ENCODE peak calls at places on chromosomes 1 and 21, in four cellular contexts. One of them, this sample, is unnamed.

GRCh38 chr21:23008803-23009202 is 2010.6 kb downstream of the NCAM2 start:
- DNase-seq in astrocyte of the spinal cord: no peak
- DNase-seq in NCI-H1092: no peak
- DNase-seq in activated CD8-positive, alpha-beta memory T cell treated with anti-CD3 and anti-CD28 coated beads for 4 hours: no peak
- DNase-seq in this sample: no peak

GRCh38 chr1:12528021-12528852 is 89.8 kb downstream of the DHRS3 start:
- DNase-seq in astrocyte of the spinal cord: peak
- DNase-seq in activated CD8-positive, alpha-beta memory T cell treated with anti-CD3 and anti-CD28 coated beads for 4 hours: no peak
- DNase-seq in NCI-H1092: no peak
- DNase-seq in this sample: peak

GRCh38 chr1:41350055-41350378 is 11.2 kb upstream of the FOXO6 start:
- DNase-seq in activated CD8-positive, alpha-beta memory T cell treated with anti-CD3 and anti-CD28 coated beads for 4 hours: no peak
- DNase-seq in NCI-H1092: no peak
- DNase-seq in astrocyte of the spinal cord: no peak
- DNase-seq in this sample: no peak

GRCh38 chr1:227846265-227846858 is 30.9 kb downstream of the PRSS38 start:
- DNase-seq in activated CD8-positive, alpha-beta memory T cell treated with anti-CD3 and anti-CD28 coated beads for 4 hours: no peak
- DNase-seq in astrocyte of the spinal cord: no peak
- DNase-seq in NCI-H1092: no peak
- DNase-seq in this sample: no peak

GRCh38 chr1:17885663-17886062 is 130.5 kb downstream of the ACTL8 start:
- DNase-seq in NCI-H1092: no peak
- DNase-seq in activated CD8-positive, alpha-beta memory T cell treated with anti-CD3 and anti-CD28 coated beads for 4 hours: no peak
- DNase-seq in astrocyte of the spinal cord: no peak
- DNase-seq in this sample: no peak

GRCh38 chr1:115153966-115154557 is 64.8 kb upstream of the TSPAN2 start:
- DNase-seq in NCI-H1092: no peak
- DNase-seq in astrocyte of the spinal cord: no peak
- DNase-seq in activated CD8-positive, alpha-beta memory T cell treated with anti-CD3 and anti-CD28 coated beads for 4 hours: no peak
- DNase-seq in this sample: no peak

GRCh38 chr1:87143413-87144135 is 185.1 kb upstream of the LMO4 start:
- DNase-seq in astrocyte of the spinal cord: no peak
- DNase-seq in NCI-H1092: no peak
- DNase-seq in activated CD8-positive, alpha-beta memory T cell treated with anti-CD3 and anti-CD28 coated beads for 4 hours: no peak
- DNase-seq in this sample: no peak

GRCh38 chr1:167862432-167863076 is 51.4 kb downstream of the ADCY10 start:
- DNase-seq in NCI-H1092: no peak
- DNase-seq in astrocyte of the spinal cord: peak
- DNase-seq in activated CD8-positive, alpha-beta memory T cell treated with anti-CD3 and anti-CD28 coated beads for 4 hours: no peak
- DNase-seq in this sample: peak

GRCh38 chr1:92577251-92577895 is 90.6 kb upstream of the GFI1 start:
- DNase-seq in activated CD8-positive, alpha-beta memory T cell treated with anti-CD3 and anti-CD28 coated beads for 4 hours: no peak
- DNase-seq in NCI-H1092: no peak
- DNase-seq in astrocyte of the spinal cord: peak
- DNase-seq in this sample: no peak

GRCh38 chr21:31554511-31555022 is 104.9 kb upstream of the SOD1 start:
- DNase-seq in NCI-H1092: no peak
- DNase-seq in astrocyte of the spinal cord: peak
- DNase-seq in activated CD8-positive, alpha-beta memory T cell treated with anti-CD3 and anti-CD28 coated beads for 4 hours: no peak
- DNase-seq in this sample: peak

GRCh38 chr1:217272385-217272784 is 358.5 kb downstream of the GPATCH2 start:
- DNase-seq in astrocyte of the spinal cord: peak
- DNase-seq in activated CD8-positive, alpha-beta memory T cell treated with anti-CD3 and anti-CD28 coated beads for 4 hours: no peak
- DNase-seq in NCI-H1092: no peak
- DNase-seq in this sample: peak

GRCh38 chr1:86541859-86542258 is 5.0 kb upstream of the CLCA4 start:
- DNase-seq in NCI-H1092: no peak
- DNase-seq in activated CD8-positive, alpha-beta memory T cell treated with anti-CD3 and anti-CD28 coated beads for 4 hours: no peak
- DNase-seq in astrocyte of the spinal cord: no peak
- DNase-seq in this sample: no peak

GRCh38 chr1:196733091-196733970 is 41.3 kb upstream of the CFHR3 start:
- DNase-seq in activated CD8-positive, alpha-beta memory T cell treated with anti-CD3 and anti-CD28 coated beads for 4 hours: no peak
- DNase-seq in astrocyte of the spinal cord: peak
- DNase-seq in NCI-H1092: no peak
- DNase-seq in this sample: no peak

GRCh38 chr1:82195245-82195644 is 394.5 kb downstream of the ADGRL2 start:
- DNase-seq in activated CD8-positive, alpha-beta memory T cell treated with anti-CD3 and anti-CD28 coated beads for 4 hours: no peak
- DNase-seq in astrocyte of the spinal cord: no peak
- DNase-seq in NCI-H1092: no peak
- DNase-seq in this sample: no peak

GRCh38 chr1:241918879-241919278 is 38.7 kb upstream of the BECN2 start:
- DNase-seq in NCI-H1092: no peak
- DNase-seq in activated CD8-positive, alpha-beta memory T cell treated with anti-CD3 and anti-CD28 coated beads for 4 hours: no peak
- DNase-seq in astrocyte of the spinal cord: peak
- DNase-seq in this sample: peak

GRCh38 chr1:225750420-225750819 is 27.2 kb upstream of the SRP9 start:
- DNase-seq in astrocyte of the spinal cord: no peak
- DNase-seq in activated CD8-positive, alpha-beta memory T cell treated with anti-CD3 and anti-CD28 coated beads for 4 hours: no peak
- DNase-seq in NCI-H1092: no peak
- DNase-seq in this sample: no peak

GRCh38 chr1:99557556-99558256 is 88.2 kb upstream of the PALMD start:
- DNase-seq in NCI-H1092: no peak
- DNase-seq in astrocyte of the spinal cord: peak
- DNase-seq in activated CD8-positive, alpha-beta memory T cell treated with anti-CD3 and anti-CD28 coated beads for 4 hours: no peak
- DNase-seq in this sample: peak

GRCh38 chr1:111151838-111152237 is 11.8 kb downstream of the CEPT1 start:
- DNase-seq in astrocyte of the spinal cord: no peak
- DNase-seq in activated CD8-positive, alpha-beta memory T cell treated with anti-CD3 and anti-CD28 coated beads for 4 hours: no peak
- DNase-seq in NCI-H1092: no peak
- DNase-seq in this sample: no peak

GRCh38 chr1:235292790-235293189 is 35.2 kb downstream of the ARID4B start:
- DNase-seq in NCI-H1092: no peak
- DNase-seq in astrocyte of the spinal cord: no peak
- DNase-seq in activated CD8-positive, alpha-beta memory T cell treated with anti-CD3 and anti-CD28 coated beads for 4 hours: no peak
- DNase-seq in this sample: no peak

GRCh38 chr1:221637641-221638041 is 104.2 kb downstream of the DUSP10 start:
- DNase-seq in NCI-H1092: no peak
- DNase-seq in activated CD8-positive, alpha-beta memory T cell treated with anti-CD3 and anti-CD28 coated beads for 4 hours: no peak
- DNase-seq in astrocyte of the spinal cord: peak
- DNase-seq in this sample: peak

GRCh38 chr21:43318841-43319781 is 107.8 kb downstream of the SIK1 start:
- DNase-seq in astrocyte of the spinal cord: peak
- DNase-seq in activated CD8-positive, alpha-beta memory T cell treated with anti-CD3 and anti-CD28 coated beads for 4 hours: no peak
- DNase-seq in NCI-H1092: peak
- DNase-seq in this sample: peak

GRCh38 chr1:9322845-9323244 is 30.2 kb downstream of the SPSB1 start:
- DNase-seq in astrocyte of the spinal cord: no peak
- DNase-seq in NCI-H1092: no peak
- DNase-seq in activated CD8-positive, alpha-beta memory T cell treated with anti-CD3 and anti-CD28 coated beads for 4 hours: no peak
- DNase-seq in this sample: no peak

This sample was measured in A172.